ENCODE peak calls at places on chromosomes 4 and X, in six cellular contexts. M, J, Z, E, N and C are unnamed samples.

GRCh38 chrX:85379174-85379907 is at the start of gene POF1B:
- DNase-seq in J (no peak), E (no peak), Z (peak; percentile 74), M (no peak), N (no peak), C (no peak)

GRCh38 chrX:43876680-43877079 is 5.6 kb downstream of the MAOB start:
- DNase-seq in J (no peak), M (no peak), Z (no peak), E (no peak), N (no peak), C (no peak)

GRCh38 chrX:66039916-66040315 is at the start of gene VSIG4:
- DNase-seq in J (no peak), N (no peak), E (no peak), M (no peak), Z (no peak), C (no peak)

GRCh38 chr4:79454656-79455055 is 46.6 kb upstream of the GK2 start:
- DNase-seq in J (no peak), M (no peak), N (no peak), Z (no peak), E (no peak), C (no peak)

GRCh38 chr4:48331577-48332340 is 9.6 kb upstream of the SLAIN2 start:
- DNase-seq in M (no peak), E (no peak), Z (no peak), N (peak; percentile 28), J (no peak), C (no peak)

GRCh38 chr4:140255919-140256318 is 101.9 kb upstream of the MAML3 start:
- DNase-seq in N (no peak), M (no peak), J (no peak), E (no peak), Z (no peak), C (no peak)

GRCh38 chr4:184265566-184266351 is 48.1 kb upstream of the ENPP6 start:
- DNase-seq in M (no peak), J (no peak), Z (peak; percentile 57), N (peak; percentile 36), E (no peak), C (no peak)

GRCh38 chrX:10529344-10529743 is 91.0 kb downstream of the MID1 start:
- DNase-seq in J (no peak), M (no peak), Z (no peak), E (no peak), N (no peak), C (no peak)

GRCh38 chrX:39772057-39772832 is 325.5 kb downstream of the BCOR start:
- DNase-seq in E (peak; percentile 54), Z (peak; percentile 47), M (no peak), J (no peak), N (peak; percentile 58), C (no peak)

GRCh38 chrX:14673764-14674163 is 144.4 kb downstream of the GLRA2 start:
- DNase-seq in Z (peak; percentile 76), J (peak; percentile 33), N (peak; percentile 87), M (no peak), E (no peak), C (peak; percentile 45)

GRCh38 chrX:72060196-72060974 is 71.3 kb downstream of the RTL5 start:
- DNase-seq in J (no peak), Z (no peak), N (no peak), M (no peak), E (no peak), C (no peak)

GRCh38 chr4:3291969-3292570 is 751 bp upstream of the RGS12 start:
- DNase-seq in Z (peak; percentile 60), J (no peak), N (peak; percentile 18), M (peak; percentile 69), E (peak; percentile 9), C (no peak)

GRCh38 chrX:122934131-122934530 is 249.9 kb upstream of the GRIA3 start:
- DNase-seq in E (no peak), M (no peak), J (no peak), Z (no peak), N (no peak), C (no peak)

GRCh38 chr4:177301127-177301639 is 8.5 kb upstream of the NEIL3 start:
- DNase-seq in M (no peak), J (no peak), Z (no peak), E (no peak), N (no peak), C (no peak)

GRCh38 chrX:29728639-29729038 is 486.7 kb upstream of the MAGEB2 start:
- DNase-seq in M (no peak), J (no peak), Z (no peak), E (no peak), N (no peak), C (no peak)

GRCh38 chrX:68532828-68533227 is 34.0 kb downstream of the YIPF6 start:
- DNase-seq in Z (no peak), J (no peak), E (no peak), N (no peak), M (no peak), C (no peak)

GRCh38 chr4:177235026-177235425 is 74.6 kb upstream of the NEIL3 start:
- DNase-seq in Z (no peak), E (no peak), M (no peak), N (peak; percentile 48), J (no peak), C (no peak)

GRCh38 chrX:586351-586750 is 44.2 kb upstream of the SHOX start:
- DNase-seq in N (no peak), E (no peak), M (peak; percentile 6), J (no peak), Z (no peak), C (no peak)

GRCh38 chr4:56757270-56757746 is 64.2 kb downstream of the SPINK2 start:
- DNase-seq in Z (no peak), M (no peak), J (no peak), E (no peak), N (peak; percentile 57), C (no peak)

GRCh38 chr4:39259571-39260330 is 77.4 kb downstream of the WDR19 start:
- DNase-seq in Z (no peak), M (no peak), J (peak; percentile 2), E (no peak), N (peak; percentile 62), C (no peak)

GRCh38 chrX:27918799-27919198 is 62.5 kb downstream of the DCAF8L1 start:
- DNase-seq in M (no peak), N (peak; percentile 28), Z (peak; percentile 6), J (no peak), E (no peak), C (no peak)

GRCh38 chr4:98602270-98602669 is 56.1 kb downstream of the TSPAN5 start:
- DNase-seq in N (no peak), Z (no peak), M (no peak), J (no peak), E (no peak), C (no peak)

GRCh38 chrX:22135171-22135711 is 103.1 kb downstream of the PHEX start:
- DNase-seq in J (no peak), N (peak; percentile 60), M (no peak), E (no peak), Z (no peak), C (peak; percentile 71)

GRCh38 chrX:323721-324628 is 5.4 kb upstream of the GTPBP6 start:
- DNase-seq in E (no peak), J (no peak), Z (no peak), N (peak; percentile 69), M (no peak), C (no peak)

GRCh38 chrX:13898084-13898483 is 81.2 kb upstream of the GPM6B start:
- DNase-seq in N (no peak), J (no peak), M (no peak), Z (no peak), E (no peak), C (no peak)

GRCh38 chr4:158384407-158384806 is 137.3 kb upstream of the RXFP1 start:
- DNase-seq in Z (no peak), M (no peak), J (no peak), N (no peak), E (no peak), C (no peak)

GRCh38 chr4:150261571-150261970 is 183.3 kb downstream of the DCLK2 start:
- DNase-seq in E (no peak), M (no peak), N (no peak), Z (no peak), J (no peak), C (no peak)

GRCh38 chr4:119841361-119841760 is 212.8 kb upstream of the PDE5A start:
- DNase-seq in M (no peak), J (no peak), Z (no peak), N (no peak), E (no peak), C (no peak)

GRCh38 chr4:124757121-124757520 is 44.6 kb upstream of the ANKRD50 start:
- DNase-seq in J (no peak), N (peak; percentile 13), M (no peak), Z (no peak), E (no peak), C (no peak)

GRCh38 chr4:39232100-39232499 is 49.8 kb downstream of the WDR19 start:
- DNase-seq in Z (no peak), J (no peak), E (no peak), M (no peak), N (no peak), C (no peak)

GRCh38 chr4:81896936-81897335 is 425.2 kb upstream of the RASGEF1B start:
- DNase-seq in M (no peak), J (no peak), Z (no peak), E (no peak), N (no peak), C (no peak)

GRCh38 chr4:113020966-113021365 is 28.5 kb upstream of the ANK2 start:
- DNase-seq in J (no peak), N (no peak), Z (no peak), E (no peak), M (no peak), C (peak; percentile 33)

GRCh38 chr4:188387134-188387791 is 248.0 kb downstream of the TRIML1 start:
- DNase-seq in J (no peak), E (no peak), M (no peak), N (peak; percentile 16), Z (peak; percentile 18), C (no peak)

GRCh38 chrX:150162141-150162540 is 201.0 kb upstream of the MAMLD1 start:
- DNase-seq in N (no peak), M (no peak), Z (peak; percentile 15), J (no peak), E (no peak), C (no peak)

GRCh38 chr4:5887011-5887360 is 5.9 kb downstream of the CRMP1 start:
- DNase-seq in M (no peak), J (no peak), Z (no peak), N (no peak), E (no peak), C (no peak)